ENCODE peak calls at places on chromosome 11, in six cellular contexts. M, O, G, E, D and S are unnamed samples.

GRCh38 chr11:16412525-16413194 is 56.3 kb upstream of the SOX6 start:
- DNase-seq in M (peak), O (no peak), G (no peak), E (no peak), D (no peak), S (no peak)

GRCh38 chr11:94766656-94767291 is 1.4 kb upstream of the AMOTL1 start:
- DNase-seq in M (no peak), O (no peak), G (no peak), E (no peak), D (no peak), S (no peak)

GRCh38 chr11:90243534-90243933 is 20.7 kb upstream of the CHORDC1 start:
- DNase-seq in M (no peak), O (no peak), G (no peak), E (no peak), D (no peak), S (no peak)

GRCh38 chr11:126863294-126863997 is 137.1 kb downstream of the KIRREL3 start:
- DNase-seq in M (peak), O (no peak), G (no peak), E (no peak), D (no peak), S (no peak)

GRCh38 chr11:116513894-116514293 is 258.9 kb downstream of the BUD13 start:
- DNase-seq in M (peak), O (no peak), G (peak), E (peak), D (peak), S (peak)

GRCh38 chr11:70134490-70134889 is 56.4 kb downstream of the ANO1 start:
- DNase-seq in M (no peak), O (no peak), G (no peak), E (no peak), D (no peak), S (no peak)

GRCh38 chr11:126083829-126084607 is 21.4 kb upstream of the CDON start:
- DNase-seq in M (peak), O (no peak), G (no peak), E (no peak), D (no peak), S (peak)

GRCh38 chr11:19792510-19792909 is 79.9 kb downstream of the NAV2 start:
- DNase-seq in M (no peak), O (no peak), G (no peak), E (no peak), D (no peak), S (no peak)

GRCh38 chr11:8826145-8826786 is 84.7 kb upstream of the AKIP1 start:
- DNase-seq in M (no peak), O (no peak), G (no peak), E (peak), D (peak), S (no peak)

GRCh38 chr11:10302294-10302743 is 2.6 kb upstream of the ADM start:
- DNase-seq in M (no peak), O (no peak), G (peak), E (no peak), D (no peak), S (no peak)

GRCh38 chr11:131682373-131683015 is 312.1 kb downstream of the NTM start:
- DNase-seq in M (no peak), O (no peak), G (no peak), E (no peak), D (no peak), S (no peak)

GRCh38 chr11:131681875-131682274 is 311.5 kb downstream of the NTM start:
- DNase-seq in M (no peak), O (no peak), G (no peak), E (no peak), D (no peak), S (no peak)

GRCh38 chr11:131677832-131678470 is 307.5 kb downstream of the NTM start:
- DNase-seq in M (no peak), O (no peak), G (no peak), E (no peak), D (no peak), S (no peak)

GRCh38 chr11:131675489-131675888 is 305.1 kb downstream of the NTM start:
- DNase-seq in M (no peak), O (no peak), G (peak), E (peak), D (peak), S (no peak)

DNA sequence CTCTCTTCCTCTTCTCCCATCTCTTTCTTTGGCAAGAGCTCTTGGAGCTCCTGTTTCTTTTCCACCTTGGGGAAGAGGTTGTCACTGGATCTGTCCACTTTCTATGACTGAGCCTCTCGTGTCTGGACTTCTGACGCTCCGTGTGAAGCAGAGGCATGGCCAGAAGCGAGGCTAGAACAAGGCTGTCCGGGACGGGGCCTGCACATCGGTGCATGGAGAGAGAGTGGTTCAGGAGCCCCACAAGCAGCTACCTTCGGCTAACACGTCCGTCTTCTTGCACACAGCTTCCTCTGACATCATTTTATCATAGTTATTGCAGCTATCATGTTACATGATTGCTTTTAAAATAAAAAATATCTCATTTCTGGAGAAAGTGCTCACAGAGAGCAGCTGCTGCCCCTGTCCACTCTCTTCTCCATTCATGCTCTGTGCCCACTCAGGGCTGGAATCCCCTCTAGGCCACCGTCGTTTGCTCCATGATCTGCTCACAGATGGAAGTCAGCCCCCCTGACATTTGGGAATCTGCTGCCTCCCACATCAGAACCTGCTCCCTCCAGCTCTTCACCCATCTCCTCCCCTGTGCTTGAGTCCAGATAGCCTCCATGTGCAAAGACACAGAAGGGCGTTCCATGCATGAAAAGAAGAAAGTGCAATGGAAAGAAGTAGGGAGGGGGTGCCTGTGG is 308.4 kb downstream of the NTM start:
- DNase-seq in M (no peak), O (no peak), G (no peak), E (no peak), D (no peak), S (no peak)
- TF ChIP-seq CTCF in M (no peak), O (no peak), G (no peak), E (no peak), D (no peak), S (no peak)

DNA sequence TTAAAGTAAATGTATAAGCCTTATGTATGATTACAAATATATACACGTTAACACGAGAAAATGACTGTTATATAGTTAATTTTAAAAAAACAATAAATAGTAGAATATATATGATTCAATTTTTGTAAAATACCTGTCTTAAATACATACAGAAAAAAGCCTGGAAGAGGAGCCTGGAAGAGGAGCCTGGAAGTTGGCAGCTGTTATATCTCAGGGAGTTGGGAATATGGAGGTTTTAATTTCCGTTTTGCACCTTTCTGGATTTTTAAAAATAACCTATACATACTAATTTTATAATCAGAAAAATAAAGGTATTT is 111.6 kb downstream of the WT1 start:
- DNase-seq in M (no peak), O (no peak), G (no peak), E (no peak), D (no peak), S (no peak)
- TF ChIP-seq CTCF in M (no peak), O (peak), G (no peak), E (no peak), D (no peak), S (no peak)

DNA sequence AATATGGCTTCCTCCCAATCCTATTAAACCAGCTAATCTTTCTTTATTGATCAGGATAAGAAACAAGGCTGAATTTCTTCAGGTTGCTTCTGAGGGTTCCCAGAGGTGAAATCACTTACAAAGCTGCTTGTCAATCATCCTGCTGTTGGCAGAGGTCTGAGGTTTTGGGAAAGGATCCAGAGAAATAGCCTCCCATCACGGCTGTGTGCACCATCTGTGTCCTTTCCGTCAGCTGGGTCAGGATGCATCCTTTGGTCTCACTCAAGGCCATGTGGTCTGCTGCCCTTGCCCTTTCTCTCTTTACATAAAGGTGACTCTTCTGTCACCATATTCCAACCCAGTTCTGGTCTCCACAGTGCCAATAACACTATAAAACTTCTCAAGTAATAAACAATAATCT is 113.4 kb upstream of the TEAD1 start:
- DNase-seq in M (no peak), O (no peak), G (no peak), E (no peak), D (no peak), S (no peak)
- TF ChIP-seq CTCF in M (no peak), O (no peak), G (no peak), E (no peak), D (no peak), S (no peak)

GRCh38 chr11:78715639-78716311 is 141.1 kb upstream of the NARS2 start:
- DNase-seq in M (peak), O (no peak), G (peak), E (peak), D (peak), S (peak)
- TF ChIP-seq CTCF in M (peak), O (peak), G (peak), E (peak), D (peak), S (peak)

GRCh38 chr11:60838132-60838531 is 3.8 kb upstream of the CCDC86 start:
- DNase-seq in M (peak), O (no peak), G (no peak), E (peak), D (peak), S (no peak)
- TF ChIP-seq CTCF in M (peak), O (no peak), G (no peak), E (peak), D (peak), S (no peak)

GRCh38 chr11:66868726-66869291 is 11.9 kb downstream of the LRFN4 start:
- DNase-seq in M (peak), O (peak), G (peak), E (no peak), D (no peak), S (peak)
- TF ChIP-seq CTCF in M (peak), O (peak), G (peak), E (no peak), D (no peak), S (peak)

GRCh38 chr11:58923300-58923788 is 15.9 kb upstream of the GLYATL1 start:
- DNase-seq in M (peak), O (no peak), G (no peak), E (peak), D (peak), S (peak)
- TF ChIP-seq CTCF in M (peak), O (peak), G (peak), E (peak), D (peak), S (peak)

DNA sequence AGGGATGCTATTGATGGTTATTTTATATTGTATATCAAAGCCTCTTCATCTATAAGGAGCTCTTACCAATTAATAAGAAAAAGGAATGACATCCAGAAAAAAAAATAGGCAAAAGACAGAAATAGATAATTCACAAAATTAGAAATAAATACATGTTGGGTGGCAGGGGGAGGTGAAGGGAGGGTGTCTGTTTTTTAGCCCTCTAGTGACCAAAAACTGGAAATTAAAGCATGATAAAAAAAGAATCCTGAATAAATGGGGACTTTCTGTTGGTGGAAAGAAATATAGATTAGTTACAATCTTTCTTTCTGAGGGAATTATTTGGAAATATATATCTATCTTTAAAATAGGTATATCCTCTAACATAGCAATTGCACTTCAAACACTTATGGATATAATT is 42.0 kb upstream of the TTC36 start:
- DNase-seq in M (no peak), O (no peak), G (no peak), E (peak), D (no peak), S (no peak)
- TF ChIP-seq CTCF in M (no peak), O (peak), G (no peak), E (peak), D (no peak), S (no peak)

GRCh38 chr11:84990141-84990540 is 637.0 kb downstream of the DLG2 start:
- DNase-seq in M (no peak), O (no peak), G (no peak), E (no peak), D (no peak), S (no peak)

GRCh38 chr11:84993386-84993785 is 633.8 kb downstream of the DLG2 start:
- DNase-seq in M (peak), O (no peak), G (no peak), E (peak), D (no peak), S (peak)
- TF ChIP-seq CTCF in M (peak), O (no peak), G (no peak), E (peak), D (peak), S (no peak)

DNA sequence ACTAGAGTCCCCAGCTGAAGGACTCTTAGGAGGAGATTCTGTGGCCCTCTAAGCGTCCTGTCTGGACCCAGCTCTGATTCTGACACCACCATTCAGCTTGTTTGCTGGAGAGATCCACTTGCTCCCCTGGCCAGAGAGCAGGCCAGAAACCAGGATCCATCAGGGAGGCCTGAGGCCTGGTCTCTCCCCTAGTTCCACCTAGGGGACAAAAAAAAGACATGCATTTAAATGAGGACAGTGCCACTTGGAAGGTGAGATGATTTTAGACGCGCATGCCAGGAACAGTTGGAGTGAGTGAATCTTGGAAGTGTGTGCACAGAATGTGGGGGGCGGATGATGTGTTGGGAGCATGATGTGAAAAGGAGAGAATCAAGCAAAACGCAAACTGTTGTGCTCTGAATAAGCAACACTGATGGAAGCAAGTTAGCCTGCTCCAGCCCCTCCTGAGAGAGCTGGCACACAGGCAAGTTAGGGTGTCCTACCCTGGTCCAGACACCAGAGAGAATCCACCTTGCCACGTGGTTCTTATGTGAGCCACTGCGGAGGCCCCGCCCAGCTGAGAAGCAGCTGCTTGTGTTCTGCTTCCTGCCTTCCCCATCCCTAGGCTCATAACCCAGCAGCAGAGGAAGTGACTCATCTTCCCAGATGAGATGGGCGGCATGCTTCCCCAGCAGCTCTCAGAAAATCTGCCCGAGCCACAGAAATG is 8.0 kb upstream of the SLCO2B1 start:
- DNase-seq in M (peak), O (peak), G (peak), E (peak), D (peak), S (peak)
- TF ChIP-seq CTCF in M (no peak), O (no peak), G (no peak), E (no peak), D (no peak), S (peak)